ENCODE peak calls at places on chromosomes 16 and 17, in ten cellular contexts. L is WTC11; W is T-cell; F is heart left ventricle; C is GM19239; N is NCI-H1105 treated with DMSO at 0.1 percent for 48 hours; H is RCC 7860; B is stimulated activated CD4-positive, alpha-beta T cell treated with anti-CD3 and anti-CD28 coated beads, Interleukin-4, amount 100 ng/mL, for 24 hours; X is CD8-positive, alpha-beta memory T cell; S is M059J. R is an unnamed sample.

GRCh38 chr17:7686221-7687071 is 844 bp downstream of the TP53 start:
- DNase-seq in X (peak), W (peak), C (no peak), S (peak), N (peak), H (peak), F (peak), B (peak), L (peak), R (peak)

GRCh38 chr16:14677627-14678026 is 16.5 kb downstream of the PLA2G10 start:
- DNase-seq in S (no peak), B (no peak), L (no peak), F (no peak), H (no peak), C (no peak), X (no peak), N (no peak), W (no peak), R (no peak)

GRCh38 chr17:50630524-50631194 is 4.0 kb upstream of the ABCC3 start:
- DNase-seq in H (peak), C (peak), N (peak), B (peak), F (peak), X (peak), S (peak), L (peak), W (peak), R (no peak)

GRCh38 chr17:37194208-37194607 is 181.6 kb upstream of the C17orf78 start:
- DNase-seq in F (no peak), W (no peak), X (no peak), C (no peak), B (no peak), L (no peak), S (no peak), N (no peak), H (no peak), R (no peak)

GRCh38 chr16:3020604-3021448 is 658 bp downstream of the TNFRSF12A start:
- DNase-seq in L (peak), W (no peak), C (no peak), B (peak), H (peak), X (no peak), N (no peak), F (peak), S (peak), R (peak)

GRCh38 chr17:77311371-77311981 is 170.7 kb downstream of the SEC14L1 start:
- DNase-seq in C (no peak), L (no peak), F (no peak), H (no peak), B (no peak), X (no peak), N (no peak), W (no peak), S (no peak), R (no peak)

GRCh38 chr17:2644971-2645370 is 51.5 kb downstream of the PAFAH1B1 start:
- DNase-seq in N (no peak), F (no peak), L (no peak), B (no peak), W (no peak), S (no peak), H (no peak), C (no peak), X (no peak), R (no peak)

GRCh38 chr17:76667356-76667755 is 23.8 kb upstream of the ST6GALNAC1 start:
- DNase-seq in C (no peak), L (no peak), X (no peak), H (no peak), S (no peak), B (no peak), F (no peak), W (no peak), N (no peak), R (no peak)

GRCh38 chr17:44308320-44308818 is at the start of gene RUNDC3A:
- DNase-seq in W (peak), L (peak), C (peak), B (peak), F (peak), H (no peak), S (peak), N (peak), X (peak), R (peak)